ENCODE peak calls at places on chromosomes 12 and 14, in four cellular contexts. One of them, this sample, is unnamed.

GRCh38 chr12:75315518-75315917 is 14.6 kb downstream of the CAPS2 start:
- DNase-seq in GM12878: no peak
- DNase-seq in H1: no peak
- DNase-seq in IMR-90: peak; percentile 64
- DNase-seq in this sample: no peak

GRCh38 chr12:50275545-50275944 is 7.8 kb downstream of the LIMA1 start:
- DNase-seq in H1: no peak
- DNase-seq in IMR-90: no peak
- DNase-seq in GM12878: no peak
- DNase-seq in this sample: peak; percentile 62

GRCh38 chr14:54627718-54628345 is 60.9 kb downstream of the SAMD4A start:
- DNase-seq in H1: no peak
- DNase-seq in IMR-90: peak; percentile 69
- DNase-seq in GM12878: peak; percentile 57
- DNase-seq in this sample: no peak

GRCh38 chr14:38210168-38210567 is 2.5 kb downstream of the SSTR1 start:
- DNase-seq in IMR-90: peak; percentile 86
- DNase-seq in GM12878: no peak
- DNase-seq in H1: no peak
- DNase-seq in this sample: no peak

GRCh38 chr12:1560704-1561103 is 33.7 kb downstream of the FBXL14 start:
- DNase-seq in IMR-90: no peak
- DNase-seq in GM12878: no peak
- DNase-seq in H1: no peak
- DNase-seq in this sample: no peak

GRCh38 chr12:388547-389137 is 478 bp downstream of the KDM5A start:
- DNase-seq in H1: no peak
- DNase-seq in IMR-90: peak; percentile 30
- DNase-seq in GM12878: no peak
- DNase-seq in this sample: no peak

GRCh38 chr12:110774824-110775223 is 32.1 kb upstream of the PPP1CC start:
- DNase-seq in H1: no peak
- DNase-seq in IMR-90: no peak
- DNase-seq in GM12878: no peak
- DNase-seq in this sample: no peak

GRCh38 chr12:2453076-2453806 is 341.5 kb upstream of the FKBP4 start:
- DNase-seq in IMR-90: no peak
- DNase-seq in GM12878: no peak
- DNase-seq in H1: no peak
- DNase-seq in this sample: no peak

GRCh38 chr14:99744199-99744872 is 48.9 kb upstream of the EML1 start:
- DNase-seq in H1: no peak
- DNase-seq in IMR-90: peak; percentile 67
- DNase-seq in GM12878: no peak
- DNase-seq in this sample: no peak

DNA sequence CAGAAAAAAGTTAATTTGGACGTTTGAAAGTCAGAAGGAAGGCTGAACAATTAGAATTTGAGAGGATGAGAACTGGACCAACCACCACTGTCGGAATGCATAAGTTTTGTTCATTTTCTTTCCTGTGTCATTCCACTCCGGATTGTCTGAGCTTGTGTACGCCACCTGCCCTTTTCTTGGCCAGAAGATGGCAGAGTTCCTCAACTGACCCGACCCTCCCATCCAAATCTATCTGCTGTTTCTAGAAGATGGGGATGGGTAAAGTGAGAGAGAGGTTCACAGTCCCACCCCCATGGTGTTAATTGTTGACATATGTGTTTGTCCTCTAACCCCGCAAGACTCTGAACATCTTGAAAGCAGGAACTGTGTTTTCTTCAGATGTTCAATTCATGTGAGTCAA is 388.0 kb downstream of the VRK1 start:
- DNase-seq in GM12878: no peak
- DNase-seq in H1: no peak
- DNase-seq in IMR-90: no peak
- DNase-seq in this sample: no peak
- TF ChIP-seq CHD1 in GM12878: no peak
- TF ChIP-seq CHD1 in H1: no peak
- TF ChIP-seq CHD1 in IMR-90: no peak
- TF ChIP-seq CHD1 in this sample: no peak

GRCh38 chr12:122845041-122845864 is 10.0 kb downstream of the HIP1R start:
- DNase-seq in IMR-90: no peak
- DNase-seq in GM12878: no peak
- DNase-seq in H1: no peak
- DNase-seq in this sample: no peak
- TF ChIP-seq CHD1 in IMR-90: no peak
- TF ChIP-seq CHD1 in GM12878: no peak
- TF ChIP-seq CHD1 in H1: no peak
- TF ChIP-seq CHD1 in this sample: no peak

DNA sequence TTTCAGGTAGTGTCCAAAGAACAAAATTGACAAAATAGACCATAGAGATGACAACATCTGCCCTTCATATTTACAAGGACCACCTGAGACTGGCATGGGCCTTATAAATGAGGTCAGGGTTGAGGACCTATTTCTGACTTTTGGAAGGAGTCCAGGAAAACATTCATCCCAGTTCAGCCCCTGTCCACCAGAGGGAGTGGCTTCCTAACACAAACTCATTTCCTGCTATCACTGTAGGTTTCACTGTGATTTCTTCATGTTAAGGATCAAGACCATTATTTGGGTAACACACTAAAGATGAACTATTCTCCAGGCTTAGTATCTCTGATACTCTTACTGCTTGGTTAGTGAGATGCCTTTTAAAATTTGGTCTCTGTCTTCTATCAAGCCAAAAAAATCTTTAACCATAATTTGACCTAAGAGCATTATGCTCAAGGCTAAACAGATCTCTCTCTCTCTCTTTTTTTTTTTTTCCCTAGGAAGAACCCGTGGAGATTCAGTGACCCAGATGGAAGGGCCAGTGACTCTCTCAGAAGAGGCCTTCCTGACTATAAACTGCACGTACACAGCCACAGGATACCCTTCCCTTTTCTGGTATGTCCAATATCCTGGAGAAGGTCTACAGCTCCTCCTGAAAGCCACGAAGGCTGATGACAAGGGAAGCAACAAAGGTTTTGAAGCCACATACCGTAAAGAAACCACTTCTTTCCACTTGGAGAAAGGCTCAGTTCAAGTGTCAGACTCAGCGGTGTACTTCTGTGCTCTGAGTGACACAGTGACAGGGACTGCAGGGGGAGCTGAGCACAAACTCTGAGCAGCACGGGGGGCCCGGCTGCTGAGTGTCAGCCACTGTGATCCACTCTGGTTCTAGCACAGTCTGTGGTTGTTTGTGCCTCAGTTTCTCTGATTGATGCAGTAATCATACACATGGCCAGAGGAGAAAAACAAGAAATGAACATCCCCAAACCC is 267.6 kb upstream of the OR4E1 start:
- DNase-seq in H1: no peak
- DNase-seq in GM12878: no peak
- DNase-seq in IMR-90: peak; percentile 2
- DNase-seq in this sample: peak; percentile 30
- TF ChIP-seq CHD1 in H1: no peak
- TF ChIP-seq CHD1 in GM12878: no peak
- TF ChIP-seq CHD1 in IMR-90: no peak
- TF ChIP-seq CHD1 in this sample: no peak

GRCh38 chr12:73629171-73629570 is 908.5 kb upstream of the ATXN7L3B start:
- DNase-seq in GM12878: no peak
- DNase-seq in IMR-90: no peak
- DNase-seq in H1: no peak
- DNase-seq in this sample: no peak
- TF ChIP-seq CHD1 in GM12878: no peak
- TF ChIP-seq CHD1 in IMR-90: no peak
- TF ChIP-seq CHD1 in H1: no peak
- TF ChIP-seq CHD1 in this sample: no peak

This sample was measured in K562.